ENCODE peak calls at places on chromosomes 4 and X, in four cellular contexts. One of them, this sample, is unnamed.

GRCh38 chr4:141439223-141439622 is 197.2 kb upstream of the IL15 start:
- DNase-seq in AG04450: no peak
- DNase-seq in retina: no peak
- DNase-seq in Right ventricle myocardium superior: no peak
- DNase-seq in this sample: no peak

GRCh38 chr4:88219099-88219498 is 60.7 kb upstream of the ABCG2 start:
- DNase-seq in Right ventricle myocardium superior: no peak
- DNase-seq in retina: peak
- DNase-seq in AG04450: peak
- DNase-seq in this sample: peak

GRCh38 chrX:108417257-108417656 is 21.0 kb downstream of the COL4A6 start:
- DNase-seq in retina: no peak
- DNase-seq in AG04450: no peak
- DNase-seq in Right ventricle myocardium superior: no peak
- DNase-seq in this sample: no peak

GRCh38 chrX:130176942-130177341 is 5.2 kb downstream of the RAB33A start:
- DNase-seq in AG04450: no peak
- DNase-seq in retina: no peak
- DNase-seq in Right ventricle myocardium superior: no peak
- DNase-seq in this sample: no peak

GRCh38 chr4:15348695-15349094 is 79.1 kb upstream of the C1QTNF7 start:
- DNase-seq in Right ventricle myocardium superior: no peak
- DNase-seq in AG04450: no peak
- DNase-seq in retina: no peak
- DNase-seq in this sample: no peak

GRCh38 chr4:113057891-113058290 is 8.4 kb downstream of the ANK2 start:
- DNase-seq in retina: no peak
- DNase-seq in AG04450: no peak
- DNase-seq in Right ventricle myocardium superior: no peak
- DNase-seq in this sample: no peak

GRCh38 chr4:107348188-107348872 is 312.2 kb upstream of the DKK2 start:
- DNase-seq in AG04450: no peak
- DNase-seq in Right ventricle myocardium superior: no peak
- DNase-seq in retina: no peak
- DNase-seq in this sample: no peak

GRCh38 chrX:68659385-68659784 is 11.9 kb downstream of the STARD8 start:
- DNase-seq in Right ventricle myocardium superior: no peak
- DNase-seq in AG04450: no peak
- DNase-seq in retina: no peak
- DNase-seq in this sample: no peak

GRCh38 chr4:2867758-2868491 is 24.3 kb downstream of the ADD1 start:
- DNase-seq in Right ventricle myocardium superior: peak
- DNase-seq in retina: peak
- DNase-seq in AG04450: no peak
- DNase-seq in this sample: no peak

GRCh38 chr4:76546282-76547166 is 111.5 kb downstream of the SHROOM3 start:
- DNase-seq in retina: peak
- DNase-seq in Right ventricle myocardium superior: peak
- DNase-seq in AG04450: peak
- DNase-seq in this sample: no peak

GRCh38 chrX:55240788-55241187 is 20.6 kb downstream of the PAGE5 start:
- DNase-seq in Right ventricle myocardium superior: no peak
- DNase-seq in retina: no peak
- DNase-seq in AG04450: no peak
- DNase-seq in this sample: no peak

GRCh38 chrX:107549504-107549903 is 78.8 kb upstream of the PRPS1 start:
- DNase-seq in AG04450: no peak
- DNase-seq in Right ventricle myocardium superior: no peak
- DNase-seq in retina: no peak
- DNase-seq in this sample: no peak

GRCh38 chr4:112361181-112361791 is 64.1 kb downstream of the ALPK1 start:
- DNase-seq in AG04450: no peak
- DNase-seq in retina: no peak
- DNase-seq in Right ventricle myocardium superior: no peak
- DNase-seq in this sample: no peak

GRCh38 chr4:11698033-11698432 is 269.3 kb upstream of the HS3ST1 start:
- DNase-seq in AG04450: no peak
- DNase-seq in retina: no peak
- DNase-seq in Right ventricle myocardium superior: no peak
- DNase-seq in this sample: no peak

GRCh38 chrX:133859860-133860259 is 125.5 kb downstream of the GPC3 start:
- DNase-seq in AG04450: no peak
- DNase-seq in retina: no peak
- DNase-seq in Right ventricle myocardium superior: no peak
- DNase-seq in this sample: no peak

This sample was measured in GM19239.